ENCODE peak calls at places on chromosomes 12 and 14, in five cellular contexts. One of them, this sample, is unnamed.

GRCh38 chr12:54988402-54989054 is 4.0 kb upstream of the TESPA1 start:
- DNase-seq in K562: peak
- DNase-seq in A549: no peak
- DNase-seq in HepG2: no peak
- DNase-seq in GM12878: no peak
- DNase-seq in this sample: peak

GRCh38 chr12:22299294-22299912 is 35.1 kb downstream of the ST8SIA1 start:
- DNase-seq in K562: no peak
- DNase-seq in A549: peak
- DNase-seq in HepG2: no peak
- DNase-seq in GM12878: no peak
- DNase-seq in this sample: no peak

GRCh38 chr12:66268562-66268961 is 33.7 kb upstream of the HELB start:
- DNase-seq in K562: no peak
- DNase-seq in A549: no peak
- DNase-seq in HepG2: no peak
- DNase-seq in GM12878: peak
- DNase-seq in this sample: no peak

GRCh38 chr14:68784298-68784910 is 8.5 kb downstream of the ZFP36L1 start:
- DNase-seq in K562: no peak
- DNase-seq in A549: peak
- DNase-seq in HepG2: peak
- DNase-seq in GM12878: no peak
- DNase-seq in this sample: peak

GRCh38 chr12:15819644-15820437 is 30.7 kb upstream of the EPS8 start:
- DNase-seq in K562: no peak
- DNase-seq in A549: no peak
- DNase-seq in HepG2: peak
- DNase-seq in GM12878: no peak
- DNase-seq in this sample: no peak

GRCh38 chr12:116667752-116668151 is 70.1 kb downstream of the SPRING1 start:
- DNase-seq in K562: no peak
- DNase-seq in A549: no peak
- DNase-seq in HepG2: no peak
- DNase-seq in GM12878: no peak
- DNase-seq in this sample: no peak

GRCh38 chr14:100096656-100097055 is 31.4 kb downstream of the EVL start:
- DNase-seq in K562: no peak
- DNase-seq in A549: no peak
- DNase-seq in HepG2: no peak
- DNase-seq in GM12878: no peak
- DNase-seq in this sample: no peak

GRCh38 chr14:52350445-52350844 is 36.3 kb downstream of the PTGER2 start:
- DNase-seq in K562: no peak
- DNase-seq in A549: no peak
- DNase-seq in HepG2: no peak
- DNase-seq in GM12878: no peak
- DNase-seq in this sample: no peak

GRCh38 chr14:73058923-73059311 is 583 bp downstream of the RBM25 start:
- DNase-seq in K562: peak
- DNase-seq in A549: peak
- DNase-seq in HepG2: peak
- DNase-seq in GM12878: no peak
- DNase-seq in this sample: peak

GRCh38 chr14:71193663-71194062 is 286.4 kb downstream of the PCNX1 start:
- DNase-seq in K562: no peak
- DNase-seq in A549: no peak
- DNase-seq in HepG2: no peak
- DNase-seq in GM12878: no peak
- DNase-seq in this sample: no peak

GRCh38 chr12:25072901-25073645 is 121.9 kb downstream of the DNAI7 start:
- DNase-seq in K562: no peak
- DNase-seq in A549: no peak
- DNase-seq in HepG2: no peak
- DNase-seq in GM12878: no peak
- DNase-seq in this sample: no peak

GRCh38 chr12:105986779-105987686 is 151.7 kb downstream of the NUAK1 start:
- DNase-seq in K562: no peak
- DNase-seq in A549: no peak
- DNase-seq in HepG2: no peak
- DNase-seq in GM12878: no peak
- DNase-seq in this sample: no peak

GRCh38 chr12:56990648-56991318 is 15.6 kb downstream of the ZBTB39 start:
- DNase-seq in K562: no peak
- DNase-seq in A549: no peak
- DNase-seq in HepG2: no peak
- DNase-seq in GM12878: no peak
- DNase-seq in this sample: no peak

GRCh38 chr12:115660211-115660805 is 617.2 kb downstream of the MED13L start:
- DNase-seq in K562: no peak
- DNase-seq in A549: no peak
- DNase-seq in HepG2: no peak
- DNase-seq in GM12878: no peak
- DNase-seq in this sample: no peak

GRCh38 chr12:104218935-104219334 is 3.4 kb downstream of the TXNRD1 start:
- DNase-seq in K562: no peak
- DNase-seq in A549: no peak
- DNase-seq in HepG2: no peak
- DNase-seq in GM12878: no peak
- DNase-seq in this sample: peak

GRCh38 chr14:72942934-72943333 is 16.7 kb downstream of the DCAF4 start:
- DNase-seq in K562: no peak
- DNase-seq in A549: no peak
- DNase-seq in HepG2: no peak
- DNase-seq in GM12878: no peak
- DNase-seq in this sample: no peak

DNA sequence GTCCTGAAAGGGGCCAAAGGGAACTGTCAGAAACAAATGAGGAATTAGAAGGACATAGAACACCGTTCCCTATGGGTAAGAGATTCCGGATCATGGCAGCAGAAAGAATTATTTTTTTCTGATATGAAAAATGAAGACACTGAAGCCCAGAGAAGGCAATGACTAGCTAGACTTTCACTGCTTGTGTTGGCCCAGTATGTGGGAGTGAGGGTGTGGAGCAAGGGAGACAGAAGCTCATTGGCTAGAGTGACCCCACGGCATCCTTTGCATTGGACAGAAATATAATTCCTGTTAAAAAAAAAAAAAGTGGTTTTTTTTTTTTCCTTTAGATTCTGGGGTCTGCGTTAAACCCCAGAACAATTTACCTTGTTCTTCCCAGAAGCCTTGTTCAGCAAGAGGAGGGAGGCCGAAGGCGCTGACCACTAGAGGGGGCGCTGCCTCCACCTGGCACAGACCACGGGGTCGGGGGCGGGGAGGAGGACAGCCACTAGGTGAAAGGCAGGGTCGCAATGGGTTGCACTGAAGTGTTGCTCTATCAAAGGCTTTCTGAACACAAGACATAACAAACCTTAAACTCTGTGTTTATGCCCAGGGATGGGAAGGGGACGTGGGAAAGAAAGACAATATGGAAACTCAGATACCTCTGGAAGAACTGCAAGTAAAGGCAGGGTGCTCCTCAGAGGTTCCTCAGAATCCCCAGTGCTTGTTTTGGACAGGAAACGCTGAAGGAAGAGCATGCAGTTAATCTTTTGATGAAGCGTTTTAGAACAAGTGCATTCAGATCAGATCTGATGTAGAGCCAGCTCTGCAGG is 156.8 kb downstream of the KCNA5 start:
- DNase-seq in K562: peak
- DNase-seq in A549: peak
- DNase-seq in HepG2: peak
- DNase-seq in GM12878: no peak
- DNase-seq in this sample: peak
- TF ChIP-seq MYC in K562: no peak
- TF ChIP-seq MYC in A549: no peak
- TF ChIP-seq MYC in HepG2: no peak
- TF ChIP-seq MYC in GM12878: no peak
- TF ChIP-seq MYC in this sample: no peak

GRCh38 chr12:64625243-64626077 is 15.2 kb downstream of the RASSF3 start:
- DNase-seq in K562: peak
- DNase-seq in A549: peak
- DNase-seq in HepG2: peak
- DNase-seq in GM12878: peak
- DNase-seq in this sample: peak
- TF ChIP-seq MYC in K562: no peak
- TF ChIP-seq MYC in A549: no peak
- TF ChIP-seq MYC in HepG2: no peak
- TF ChIP-seq MYC in GM12878: no peak
- TF ChIP-seq MYC in this sample: no peak

DNA sequence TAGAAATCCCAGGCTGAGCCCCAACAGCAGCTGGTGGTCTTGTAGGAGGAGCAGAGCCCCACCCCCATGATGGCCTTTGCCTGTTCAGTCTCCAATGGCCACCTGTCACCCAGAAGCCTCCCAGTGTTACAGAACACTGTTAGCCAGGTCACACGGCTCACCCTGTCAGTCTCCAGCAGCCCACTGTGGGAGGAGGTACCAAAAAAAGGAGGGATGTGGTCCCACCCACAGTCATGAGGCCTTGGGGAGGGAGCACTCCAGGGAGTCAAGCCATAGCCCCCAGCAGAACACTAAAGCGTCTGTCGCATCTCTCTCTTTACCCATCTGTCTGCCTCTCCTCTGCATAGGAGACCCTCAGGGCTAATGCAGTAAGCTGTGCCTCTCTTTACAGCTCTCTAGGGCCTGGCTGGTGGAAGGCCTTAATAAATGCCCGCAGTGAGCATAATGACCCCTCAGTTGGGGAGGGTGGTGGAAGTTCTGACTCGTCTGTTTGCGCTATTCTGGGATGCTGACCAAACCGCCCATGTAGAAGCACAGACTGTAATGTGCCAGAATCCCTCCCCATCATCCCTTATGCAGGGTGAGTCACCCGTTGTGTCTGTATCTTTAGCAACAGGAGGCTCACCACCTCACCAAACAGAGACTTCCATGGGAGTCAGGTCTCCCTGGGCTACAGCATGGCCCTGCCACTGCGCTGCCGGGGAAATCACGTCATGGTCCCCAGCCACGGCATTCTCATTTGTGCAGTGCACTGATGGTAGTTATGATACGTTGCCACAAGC is 14.6 kb downstream of the C14orf132 start:
- DNase-seq in K562: no peak
- DNase-seq in A549: peak
- DNase-seq in HepG2: no peak
- DNase-seq in GM12878: no peak
- DNase-seq in this sample: no peak
- TF ChIP-seq MYC in K562: no peak
- TF ChIP-seq MYC in A549: no peak
- TF ChIP-seq MYC in HepG2: no peak
- TF ChIP-seq MYC in GM12878: no peak
- TF ChIP-seq MYC in this sample: no peak

DNA sequence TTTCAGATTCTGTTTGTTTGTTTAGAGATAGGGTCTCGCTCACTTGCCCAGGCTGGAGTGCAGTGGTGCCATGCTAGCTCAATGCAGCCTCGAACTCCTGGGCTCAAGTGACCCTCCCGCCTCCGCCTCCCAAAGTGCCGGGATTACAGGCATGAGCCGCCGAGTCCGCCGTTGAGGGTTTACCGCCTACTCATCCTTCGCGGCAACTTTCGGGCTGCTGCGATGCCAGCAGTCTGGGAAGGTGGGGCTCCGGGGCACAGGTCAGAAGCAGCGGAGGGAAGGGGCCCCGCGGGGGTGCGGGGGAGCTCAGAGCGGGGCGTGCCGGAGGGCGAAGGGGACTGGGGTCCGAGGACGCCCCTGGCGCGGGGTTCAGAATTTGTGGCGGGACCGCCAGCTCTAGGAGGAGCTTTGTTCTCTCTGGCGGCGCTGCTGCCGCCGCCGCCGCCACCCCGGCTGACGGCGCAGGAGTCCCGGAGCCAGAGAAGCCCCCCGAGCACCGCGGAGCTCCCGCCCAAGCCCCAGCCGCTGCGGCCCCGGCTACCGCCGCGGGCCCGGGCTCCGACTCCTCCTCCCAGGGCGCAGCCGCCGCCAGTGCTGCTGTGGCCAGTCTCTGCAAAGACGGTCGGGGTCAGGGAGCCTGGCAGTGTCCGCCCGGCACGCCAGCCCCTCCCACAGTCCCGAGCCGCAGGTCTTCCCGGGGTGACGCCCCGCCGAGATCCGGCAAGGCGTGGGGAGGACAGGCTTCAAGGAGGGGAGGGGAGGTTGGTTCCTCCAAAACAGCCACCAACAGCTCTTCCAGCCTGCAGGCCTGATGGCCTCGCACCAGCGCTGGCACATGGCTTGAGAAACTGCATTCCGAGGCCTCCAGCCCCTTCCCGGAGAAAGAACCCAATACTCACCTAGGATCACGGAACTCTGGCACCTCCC is 10.9 kb upstream of the KRT77 start:
- DNase-seq in K562: no peak
- DNase-seq in A549: peak
- DNase-seq in HepG2: no peak
- DNase-seq in GM12878: no peak
- DNase-seq in this sample: no peak
- TF ChIP-seq MYC in K562: no peak
- TF ChIP-seq MYC in A549: no peak
- TF ChIP-seq MYC in HepG2: no peak
- TF ChIP-seq MYC in GM12878: no peak
- TF ChIP-seq MYC in this sample: no peak